ENCODE peak calls at places on chromosomes 2 and 18, in nine cellular contexts. J is upper lobe of left lung, M is vagina, U is K562, Y is esophagus squamous epithelium, L is sigmoid colon, V is NB4, N is stomach, T is breast epithelium. K is an unnamed sample.

GRCh38 chr18:61743775-61744531 is 148.9 kb downstream of the RNF152 start:
- DNase-seq in J (no peak), M (no peak), U (no peak), Y (no peak), L (no peak), V (no peak), N (no peak), T (no peak), K (no peak)

GRCh38 chr18:70998490-70998889 is 709.6 kb downstream of the SOCS6 start:
- DNase-seq in J (no peak), M (no peak), U (no peak), Y (no peak), L (no peak), V (peak), N (no peak), T (no peak), K (no peak)

GRCh38 chr2:46365913-46366674 is 68.9 kb downstream of the EPAS1 start:
- DNase-seq in J (no peak), M (no peak), U (peak), Y (no peak), L (no peak), V (no peak), N (no peak), T (no peak), K (no peak)

GRCh38 chr18:77032121-77032758 is 100.3 kb downstream of the MBP start:
- DNase-seq in J (peak), M (no peak), U (no peak), Y (no peak), L (no peak), V (no peak), N (no peak), T (no peak), K (no peak)

GRCh38 chr2:239398536-239398935 is 2.3 kb downstream of the HDAC4 start:
- DNase-seq in J (peak), M (no peak), U (no peak), Y (no peak), L (peak), V (peak), N (no peak), T (no peak), K (no peak)

GRCh38 chr2:38184964-38185603 is 109.1 kb upstream of the CYP1B1 start:
- DNase-seq in J (no peak), M (no peak), U (no peak), Y (no peak), L (no peak), V (no peak), N (no peak), T (no peak), K (no peak)

GRCh38 chr2:118050386-118050785 is 36.5 kb upstream of the CCDC93 start:
- DNase-seq in J (no peak), M (no peak), U (no peak), Y (no peak), L (no peak), V (no peak), N (no peak), T (no peak), K (no peak)

GRCh38 chr2:230898661-230899091 is 26.4 kb downstream of the GPR55 start:
- DNase-seq in J (no peak), M (peak), U (no peak), Y (no peak), L (peak), V (no peak), N (no peak), T (no peak), K (no peak)

GRCh38 chr18:8996771-8997432 is 105.6 kb upstream of the NDUFV2 start:
- DNase-seq in J (no peak), M (no peak), U (no peak), Y (no peak), L (no peak), V (peak), N (no peak), T (no peak), K (no peak)

GRCh38 chr18:44765451-44765850 is 84.8 kb downstream of the SETBP1 start:
- DNase-seq in J (no peak), M (no peak), U (no peak), Y (no peak), L (no peak), V (no peak), N (no peak), T (no peak), K (no peak)

GRCh38 chr2:120344991-120345975 is 653 bp upstream of the INHBB start:
- DNase-seq in J (peak), M (no peak), U (no peak), Y (no peak), L (no peak), V (peak), N (no peak), T (no peak), K (no peak)

GRCh38 chr18:36408606-36409005 is 111.1 kb downstream of the FHOD3 start:
- DNase-seq in J (no peak), M (no peak), U (no peak), Y (no peak), L (no peak), V (no peak), N (no peak), T (no peak), K (no peak)

GRCh38 chr2:20822535-20823490 is at the start of gene LDAH:
- DNase-seq in J (peak), M (peak), U (peak), Y (peak), L (peak), V (peak), N (peak), T (peak), K (peak)

GRCh38 chr2:102141915-102142828 is at the start of gene IL1R1:
- DNase-seq in J (peak), M (no peak), U (peak), Y (no peak), L (peak), V (peak), N (peak), T (peak), K (peak)

GRCh38 chr2:128473175-128474013 is 154.7 kb upstream of the HS6ST1 start:
- DNase-seq in J (no peak), M (peak), U (no peak), Y (no peak), L (peak), V (peak), N (no peak), T (peak), K (no peak)

GRCh38 chr2:120914839-120915521 is 179.3 kb downstream of the GLI2 start:
- DNase-seq in J (peak), M (no peak), U (peak), Y (no peak), L (peak), V (no peak), N (peak), T (peak), K (peak)

GRCh38 chr2:158006961-158007664 is 94.6 kb upstream of the UPP2 start:
- DNase-seq in J (no peak), M (no peak), U (no peak), Y (no peak), L (no peak), V (peak), N (no peak), T (no peak), K (peak)

GRCh38 chr2:241558532-241559488 is at the start of gene BOK:
- DNase-seq in J (peak), M (no peak), U (peak), Y (no peak), L (peak), V (no peak), N (peak), T (peak), K (peak)

GRCh38 chr2:126908721-126909177 is 10.1 kb downstream of the TEX51 start:
- DNase-seq in J (peak), M (peak), U (no peak), Y (no peak), L (no peak), V (no peak), N (no peak), T (no peak), K (no peak)

GRCh38 chr2:127953128-127953718 is 67.5 kb upstream of the AMMECR1L start:
- DNase-seq in J (no peak), M (no peak), U (no peak), Y (no peak), L (peak), V (no peak), N (peak), T (no peak), K (peak)

GRCh38 chr18:58784601-58785137 is 80.0 kb upstream of the ZNF532 start:
- DNase-seq in J (peak), M (no peak), U (no peak), Y (no peak), L (no peak), V (no peak), N (no peak), T (no peak), K (no peak)

GRCh38 chr2:223943561-223944008 is 1.6 kb downstream of the WDFY1 start:
- DNase-seq in J (no peak), M (no peak), U (no peak), Y (no peak), L (no peak), V (no peak), N (no peak), T (no peak), K (peak)

GRCh38 chr2:4718777-4719176 is 973.4 kb upstream of the SOX11 start:
- DNase-seq in J (no peak), M (no peak), U (no peak), Y (no peak), L (no peak), V (no peak), N (no peak), T (no peak), K (no peak)

GRCh38 chr2:44715671-44716077 is 225.8 kb upstream of the SIX3 start:
- DNase-seq in J (no peak), M (no peak), U (no peak), Y (no peak), L (no peak), V (peak), N (no peak), T (no peak), K (no peak)

GRCh38 chr2:47653909-47654789 is 128.8 kb upstream of the MSH6 start:
- DNase-seq in J (no peak), M (no peak), U (peak), Y (no peak), L (no peak), V (peak), N (no peak), T (no peak), K (peak)

GRCh38 chr18:22674300-22674699 is 256.6 kb upstream of the CTAGE1 start:
- DNase-seq in J (no peak), M (no peak), U (no peak), Y (no peak), L (no peak), V (peak), N (no peak), T (no peak), K (no peak)

GRCh38 chr2:11692966-11693521 is 23.0 kb upstream of the NTSR2 start:
- DNase-seq in J (no peak), M (no peak), U (peak), Y (no peak), L (peak), V (peak), N (peak), T (peak), K (peak)

GRCh38 chr2:9004338-9005204 is 1.1 kb upstream of the MBOAT2 start:
- DNase-seq in J (no peak), M (no peak), U (peak), Y (no peak), L (no peak), V (no peak), N (no peak), T (no peak), K (no peak)

GRCh38 chr2:214019973-214020345 is 390.9 kb upstream of the VWC2L start:
- DNase-seq in J (no peak), M (no peak), U (no peak), Y (no peak), L (no peak), V (peak), N (no peak), T (no peak), K (no peak)

GRCh38 chr2:237199082-237199481 is 113.4 kb downstream of the COPS8 start:
- DNase-seq in J (no peak), M (no peak), U (no peak), Y (no peak), L (peak), V (no peak), N (no peak), T (no peak), K (no peak)

DNA sequence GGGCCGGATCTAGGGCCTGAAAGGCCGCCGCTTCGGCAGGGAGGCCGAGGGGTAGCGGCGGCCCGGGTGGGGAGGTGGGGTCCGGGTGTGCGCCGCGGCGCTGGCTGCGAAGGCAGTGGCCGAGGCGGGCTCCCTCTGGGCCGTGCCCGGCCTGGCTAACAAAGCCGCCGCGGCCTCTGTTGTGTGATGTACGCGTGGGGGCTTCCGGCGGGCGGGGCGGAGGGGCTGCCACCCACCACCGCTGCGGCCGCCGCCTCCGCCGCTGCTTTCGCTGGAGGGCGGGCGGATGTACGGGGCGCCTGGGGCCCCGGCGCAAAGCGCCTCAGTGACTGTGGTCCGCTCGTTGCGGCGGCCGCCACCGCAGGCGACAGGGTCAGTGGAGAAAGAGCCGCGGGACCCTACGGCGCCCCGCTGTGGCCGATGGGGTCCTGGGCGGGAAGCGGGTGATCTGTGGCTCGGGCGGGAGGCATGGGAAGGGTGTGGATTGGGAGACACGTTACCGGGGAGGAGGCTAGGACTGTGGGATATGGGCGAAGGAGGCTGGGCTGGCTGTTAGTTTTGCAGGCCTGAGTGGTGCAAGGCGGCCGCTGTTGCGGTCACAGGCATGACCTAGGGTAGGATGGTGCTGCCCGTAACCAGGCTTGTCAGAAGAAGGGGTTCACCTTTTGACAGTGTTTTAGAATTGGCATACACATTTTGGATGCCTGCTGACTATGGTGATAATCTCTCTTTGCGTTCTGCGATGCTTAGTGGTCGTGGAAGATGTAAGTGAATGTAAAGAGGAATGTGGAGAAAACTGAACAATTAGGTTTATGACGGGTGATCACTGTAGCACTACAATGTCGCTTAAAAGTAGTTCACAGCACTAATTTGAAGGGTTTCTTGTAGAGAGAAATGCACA is 662 bp downstream of the BZW1 start:
- DNase-seq in J (peak), M (no peak), U (peak), Y (peak), L (peak), V (peak), N (peak), T (peak), K (peak)
- TF ChIP-seq POLR2A in J (no peak), M (no peak), U (no peak), Y (no peak), L (no peak), V (no peak), N (no peak), T (no peak), K (no peak)

GRCh38 chr18:2642771-2643170 is 12.8 kb upstream of the SMCHD1 start:
- DNase-seq in J (no peak), M (no peak), U (no peak), Y (no peak), L (no peak), V (no peak), N (no peak), T (no peak), K (no peak)

GRCh38 chr18:2641638-2642037 is 13.9 kb upstream of the SMCHD1 start:
- DNase-seq in J (no peak), M (no peak), U (peak), Y (no peak), L (no peak), V (peak), N (no peak), T (no peak), K (no peak)

DNA sequence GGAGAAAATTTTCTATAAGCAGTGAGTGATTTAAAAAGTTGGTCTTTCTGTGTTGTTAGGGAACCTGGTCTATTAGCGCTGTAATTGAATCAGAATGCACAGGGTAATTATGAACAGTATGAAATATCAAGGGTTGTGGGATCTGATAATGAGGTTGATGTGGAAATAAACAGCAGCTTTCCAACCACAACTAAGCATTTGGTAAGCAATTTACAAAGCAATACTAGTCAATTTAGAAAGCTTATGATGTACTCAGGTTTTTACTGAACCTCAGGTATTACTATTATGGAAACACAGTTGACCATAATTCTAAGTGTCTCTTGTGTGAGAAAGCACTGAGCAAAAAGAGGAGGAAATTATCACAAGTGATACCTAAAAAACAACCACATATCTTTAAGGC is 11.0 kb upstream of the SMCHD1 start:
- DNase-seq in J (no peak), M (no peak), U (no peak), Y (no peak), L (no peak), V (no peak), N (no peak), T (no peak), K (no peak)
- TF ChIP-seq POLR2A in J (no peak), M (no peak), U (no peak), Y (no peak), L (no peak), V (no peak), N (no peak), T (no peak), K (no peak)

DNA sequence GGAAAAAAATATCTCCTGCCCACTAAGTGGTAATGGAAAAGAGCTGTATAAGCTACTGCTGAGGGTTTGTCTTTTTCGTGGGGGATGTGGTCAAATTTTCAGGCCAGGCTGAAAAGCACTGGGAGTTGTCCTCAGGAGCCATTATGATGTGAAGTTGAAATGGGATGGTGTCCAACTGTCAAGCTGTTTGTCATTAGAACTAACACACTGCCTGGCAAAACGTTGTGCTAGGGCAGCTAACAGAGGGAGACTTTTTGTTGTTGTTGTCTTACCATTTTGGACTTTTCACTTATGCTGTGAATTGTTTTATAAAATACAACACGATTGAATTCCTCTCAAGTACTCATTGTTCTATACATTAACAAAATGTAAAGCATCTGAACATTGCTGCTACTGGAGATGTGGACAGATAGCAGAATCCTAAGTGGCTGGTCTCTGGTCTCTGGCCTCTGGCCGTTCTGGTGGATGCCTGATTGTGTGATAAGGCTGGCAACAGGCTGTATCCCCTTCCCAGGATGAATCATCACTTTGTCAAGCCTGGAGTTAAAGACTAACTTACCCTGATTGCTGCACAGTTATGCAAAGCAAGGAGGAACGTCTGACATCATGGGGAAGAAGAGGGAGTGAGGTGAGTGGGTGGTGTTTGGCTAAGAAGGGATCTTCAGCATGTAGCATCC is 2.3 kb downstream of the MYO1B start:
- DNase-seq in J (no peak), M (no peak), U (no peak), Y (no peak), L (no peak), V (peak), N (no peak), T (no peak), K (no peak)
- TF ChIP-seq POLR2A in J (no peak), M (no peak), U (no peak), Y (no peak), L (no peak), V (no peak), N (no peak), T (no peak), K (no peak)

GRCh38 chr2:119223521-119224390 is at the start of gene STEAP3:
- DNase-seq in J (peak), M (no peak), U (peak), Y (no peak), L (peak), V (peak), N (peak), T (peak), K (peak)
- TF ChIP-seq POLR2A in J (no peak), M (no peak), U (peak), Y (no peak), L (no peak), V (peak), N (no peak), T (no peak), K (peak)

GRCh38 chr2:96123936-96124335 is 7.6 kb upstream of the ADRA2B start:
- DNase-seq in J (no peak), M (no peak), U (no peak), Y (no peak), L (no peak), V (no peak), N (no peak), T (no peak), K (no peak)

GRCh38 chr2:96122391-96122790 is 6.0 kb upstream of the ADRA2B start:
- DNase-seq in J (no peak), M (no peak), U (no peak), Y (no peak), L (no peak), V (no peak), N (no peak), T (no peak), K (no peak)

GRCh38 chr2:96123290-96123689 is 6.9 kb upstream of the ADRA2B start:
- DNase-seq in J (no peak), M (no peak), U (no peak), Y (no peak), L (no peak), V (no peak), N (no peak), T (no peak), K (no peak)

GRCh38 chr2:96121414-96121813 is 5.0 kb upstream of the ADRA2B start:
- DNase-seq in J (no peak), M (no peak), U (no peak), Y (no peak), L (no peak), V (no peak), N (no peak), T (no peak), K (no peak)

DNA sequence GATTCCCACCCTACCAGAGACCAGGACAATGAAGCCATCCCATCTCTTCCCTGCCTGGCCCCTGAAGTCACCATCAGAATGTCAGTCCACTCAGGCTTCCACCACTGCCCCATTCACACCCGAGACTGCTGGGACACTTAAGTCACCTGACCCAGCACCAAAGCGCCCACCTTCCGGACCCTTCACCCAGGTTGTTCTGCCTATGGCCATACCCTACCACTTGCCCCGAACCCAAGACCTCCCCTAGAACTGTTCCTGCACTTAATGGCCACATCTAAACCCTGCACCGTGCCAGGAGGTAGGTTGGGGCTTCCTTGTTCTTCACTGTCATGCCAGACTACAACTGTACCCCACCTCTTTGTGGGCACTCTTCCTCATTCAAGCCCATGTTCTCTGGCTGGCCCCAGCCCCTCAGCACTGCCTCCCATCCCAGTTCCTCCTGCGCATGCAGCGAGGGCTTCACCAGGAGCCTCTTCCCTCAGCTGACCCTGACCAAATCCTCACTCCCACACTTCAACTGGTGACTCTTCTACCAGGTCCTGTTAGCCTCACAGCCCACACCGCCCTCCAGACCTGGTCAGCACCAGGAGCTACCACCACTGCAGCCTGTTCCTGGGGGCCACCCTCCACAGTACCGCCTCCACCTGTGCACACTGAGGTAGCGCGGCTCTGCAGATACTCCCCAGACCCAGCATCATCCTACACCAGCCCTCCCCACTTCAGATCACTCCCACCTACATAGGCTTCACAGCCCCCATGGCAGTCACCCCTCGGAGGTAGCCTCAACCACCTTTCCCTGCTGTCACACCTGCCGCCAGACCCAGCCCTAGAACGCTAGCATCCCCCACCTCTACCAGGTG is 8.3 kb upstream of the ADRA2B start:
- DNase-seq in J (no peak), M (no peak), U (no peak), Y (no peak), L (no peak), V (no peak), N (no peak), T (no peak), K (no peak)
- TF ChIP-seq POLR2A in J (no peak), M (no peak), U (no peak), Y (no peak), L (no peak), V (no peak), N (no peak), T (no peak), K (no peak)

K was measured in body of pancreas.